ENCODE peak calls at places on chromosomes 7 and 10, in seven cellular contexts. K, W, R, I, S, F and X are unnamed samples. For H3K4me1, the result is how much of the 10 kb centered on the place peaks cover.

GRCh38 chr7:3218561-3219225 is 82.4 kb upstream of the SDK1 start:
- DNase-seq in F (no peak), K (no peak), S (no peak), W (no peak), R (peak), I (no peak), X (no peak)

GRCh38 chr7:26863504-26864308 is 684 bp downstream of the SKAP2 start:
- DNase-seq in R (peak), I (no peak), K (peak), S (no peak), F (no peak), W (no peak), X (no peak)

GRCh38 chr10:30051220-30051619 is 8.2 kb downstream of the JCAD start:
- DNase-seq in K (no peak), R (peak), S (no peak), W (no peak), I (no peak), F (no peak), X (no peak)

GRCh38 chr7:5077740-5078139 is 32.1 kb downstream of the RBAK start:
- DNase-seq in K (peak), S (peak), F (no peak), I (no peak), R (no peak), W (no peak), X (no peak)

GRCh38 chr10:932589-932988 is 1.1 kb upstream of the LARP4B start:
- DNase-seq in R (no peak), F (peak), I (no peak), K (no peak), S (peak), W (no peak), X (no peak)

GRCh38 chr7:3482147-3482921 is 181.3 kb downstream of the SDK1 start:
- DNase-seq in W (peak), F (no peak), R (peak), K (peak), I (peak), S (no peak), X (peak)

GRCh38 chr10:99339077-99339476 is 9.9 kb downstream of the CNNM1 start:
- DNase-seq in F (no peak), S (no peak), W (no peak), I (no peak), K (peak), R (no peak), X (no peak)

GRCh38 chr10:77104459-77104980 is 533.1 kb downstream of the KCNMA1 start:
- DNase-seq in F (no peak), K (no peak), R (peak), I (no peak), S (peak), W (no peak), X (peak)

GRCh38 chr7:92916751-92917369 is 80.5 kb upstream of the CDK6 start:
- DNase-seq in I (no peak), R (no peak), W (peak), F (no peak), K (peak), S (peak), X (peak)

GRCh38 chr10:27474741-27475140 is 29.4 kb upstream of the RAB18 start:
- DNase-seq in S (no peak), F (no peak), W (no peak), R (no peak), K (no peak), I (no peak), X (no peak)

GRCh38 chr10:25890995-25891394 is 43.0 kb upstream of the MYO3A start:
- DNase-seq in I (no peak), W (no peak), K (no peak), S (no peak), F (no peak), R (no peak), X (no peak)

GRCh38 chr10:77226434-77226833 is 411.2 kb downstream of the KCNMA1 start:
- DNase-seq in K (no peak), S (no peak), I (no peak), W (no peak), R (no peak), F (no peak), X (no peak)

GRCh38 chr10:94397549-94398370 is 4.6 kb upstream of the TBC1D12 start:
- DNase-seq in I (no peak), K (peak), F (no peak), S (no peak), R (no peak), W (peak), X (no peak)

GRCh38 chr7:43781726-43782607 is 23.5 kb downstream of the BLVRA start:
- DNase-seq in F (no peak), I (peak), R (peak), S (no peak), W (no peak), K (no peak), X (no peak)

GRCh38 chr7:148979827-148980226 is 48.5 kb downstream of the PDIA4 start:
- DNase-seq in F (no peak), I (no peak), S (no peak), K (no peak), W (no peak), R (no peak), X (no peak)

GRCh38 chr10:30822693-30823465 is 193.3 kb upstream of the LYZL2 start:
- DNase-seq in I (no peak), S (peak), K (no peak), R (no peak), F (no peak), W (no peak), X (no peak)

GRCh38 chr10:15579605-15580004 is 140.1 kb downstream of the ITGA8 start:
- DNase-seq in I (no peak), K (no peak), R (peak), W (peak), S (no peak), F (no peak), X (no peak)

GRCh38 chr7:33050425-33051318 is 11.9 kb downstream of the NT5C3A start:
- DNase-seq in R (peak), K (peak), W (peak), S (no peak), I (peak), F (no peak), X (peak)

GRCh38 chr7:66016131-66016461 is 34.1 kb upstream of the GUSB start:
- DNase-seq in W (peak), R (no peak), I (peak), S (no peak), F (no peak), K (no peak), X (no peak)

GRCh38 chr7:128660596-128660995 is 11.5 kb upstream of the GARIN1A start:
- DNase-seq in W (no peak), K (no peak), R (no peak), I (no peak), F (no peak), S (no peak), X (no peak)

GRCh38 chr10:27614776-27615175 is 110.7 kb downstream of the RAB18 start:
- DNase-seq in K (no peak), I (no peak), S (no peak), W (no peak), R (no peak), F (no peak), X (no peak)

GRCh38 chr7:48096273-48096672 is 7.2 kb downstream of the UPP1 start:
- DNase-seq in I (no peak), R (no peak), S (no peak), F (no peak), W (no peak), K (no peak), X (no peak)

GRCh38 chr7:125573131-125573530 is 643.5 kb upstream of the POT1 start:
- DNase-seq in I (no peak), F (no peak), W (no peak), R (no peak), K (no peak), S (no peak), X (no peak)

GRCh38 chr7:93298671-93299070 is 66.5 kb downstream of the VPS50 start:
- DNase-seq in K (no peak), R (no peak), W (no peak), F (no peak), I (no peak), S (no peak), X (no peak)

GRCh38 chr7:131034166-131034881 is 293.4 kb upstream of the MKLN1 start:
- DNase-seq in W (no peak), I (no peak), R (no peak), S (peak), K (no peak), F (no peak), X (peak)

GRCh38 chr7:107441576-107442422 is 28.1 kb upstream of the GPR22 start:
- DNase-seq in S (no peak), R (no peak), I (no peak), K (no peak), W (no peak), F (no peak), X (no peak)

GRCh38 chr7:43431020-43431595 is 151.8 kb upstream of the STK17A start:
- DNase-seq in S (no peak), F (no peak), R (peak), K (no peak), I (no peak), W (no peak), X (no peak)

DNA sequence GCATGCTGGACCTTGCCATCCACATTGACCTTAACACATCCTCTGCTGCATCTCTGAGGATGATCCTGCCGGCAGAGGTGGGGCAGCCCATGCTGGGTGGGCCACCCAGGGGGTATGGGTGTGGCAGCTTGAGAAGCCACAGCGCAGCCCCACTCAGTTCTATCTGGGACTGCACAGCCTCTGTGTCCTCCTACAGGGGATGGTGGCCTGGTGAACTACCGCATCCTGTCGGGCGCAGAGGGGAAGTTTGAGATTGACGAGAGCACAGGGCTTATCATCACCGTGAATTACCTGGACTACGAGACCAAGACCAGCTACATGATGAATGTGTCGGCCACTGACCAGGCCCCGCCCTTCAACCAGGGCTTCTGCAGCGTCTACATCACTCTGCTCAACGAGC is 12.2 kb upstream of the C10orf105 start:
- DNase-seq in S (no peak), I (no peak), W (no peak), K (no peak), F (no peak), R (no peak), X (no peak)
- H3K4me1 ChIP-seq in S (under half), I (under half), W (under half), K (under half), F (under half), R (under half), X (under half)

GRCh38 chr10:108629843-108630242 is 1293.5 kb downstream of the XPNPEP1 start:
- DNase-seq in F (no peak), I (peak), W (no peak), R (no peak), S (no peak), K (no peak), X (no peak)
- H3K4me1 ChIP-seq in F (under half), I (under half), W (under half), R (under half), S (under half), K (under half), X (under half)

GRCh38 chr7:1099637-1100036 is 11.7 kb downstream of the GPER1 start:
- DNase-seq in R (no peak), W (no peak), F (no peak), I (no peak), S (no peak), K (no peak), X (no peak)

GRCh38 chr7:1100386-1100785 is 12.5 kb downstream of the GPER1 start:
- DNase-seq in W (no peak), I (no peak), S (no peak), R (no peak), F (peak), K (no peak), X (no peak)

GRCh38 chr7:1100886-1101579 is 13.1 kb downstream of the GPER1 start:
- DNase-seq in R (no peak), S (no peak), W (no peak), I (no peak), F (peak), K (no peak), X (no peak)

GRCh38 chr7:1098243-1099153 is 10.6 kb downstream of the GPER1 start:
- DNase-seq in W (no peak), R (no peak), I (no peak), F (no peak), K (no peak), S (no peak), X (no peak)

DNA sequence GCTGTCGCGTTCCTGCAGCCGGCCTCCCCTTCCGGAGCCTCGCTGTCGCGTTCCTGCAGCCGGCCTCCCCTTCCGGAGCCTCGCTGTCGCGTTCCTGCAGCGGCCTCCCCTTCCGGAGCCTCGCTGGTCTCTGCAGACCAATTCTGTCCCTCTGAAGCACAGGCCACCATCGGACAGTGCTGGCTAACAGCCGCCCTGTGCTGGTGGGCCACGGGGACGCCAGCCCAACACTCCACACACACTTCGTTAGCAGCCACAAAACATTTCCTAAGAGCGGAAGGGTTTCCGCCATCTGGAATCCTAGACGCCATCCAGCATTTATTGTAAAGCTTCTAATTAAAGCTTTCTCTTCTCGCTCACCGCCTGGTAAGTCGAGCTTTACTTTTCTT is 11.2 kb downstream of the GPER1 start:
- DNase-seq in I (no peak), R (no peak), K (no peak), S (no peak), F (no peak), W (no peak), X (no peak)
- H3K4me1 ChIP-seq in I (under half), R (under half), K (under half), S (half or more), F (under half), W (under half), X (under half)

GRCh38 chr10:17022399-17022798 is 107.2 kb downstream of the CUBN start:
- DNase-seq in S (no peak), R (no peak), K (no peak), F (no peak), I (no peak), W (no peak), X (peak)
- H3K4me1 ChIP-seq in S (under half), R (under half), K (under half), F (under half), I (under half), W (under half), X (under half)

DNA sequence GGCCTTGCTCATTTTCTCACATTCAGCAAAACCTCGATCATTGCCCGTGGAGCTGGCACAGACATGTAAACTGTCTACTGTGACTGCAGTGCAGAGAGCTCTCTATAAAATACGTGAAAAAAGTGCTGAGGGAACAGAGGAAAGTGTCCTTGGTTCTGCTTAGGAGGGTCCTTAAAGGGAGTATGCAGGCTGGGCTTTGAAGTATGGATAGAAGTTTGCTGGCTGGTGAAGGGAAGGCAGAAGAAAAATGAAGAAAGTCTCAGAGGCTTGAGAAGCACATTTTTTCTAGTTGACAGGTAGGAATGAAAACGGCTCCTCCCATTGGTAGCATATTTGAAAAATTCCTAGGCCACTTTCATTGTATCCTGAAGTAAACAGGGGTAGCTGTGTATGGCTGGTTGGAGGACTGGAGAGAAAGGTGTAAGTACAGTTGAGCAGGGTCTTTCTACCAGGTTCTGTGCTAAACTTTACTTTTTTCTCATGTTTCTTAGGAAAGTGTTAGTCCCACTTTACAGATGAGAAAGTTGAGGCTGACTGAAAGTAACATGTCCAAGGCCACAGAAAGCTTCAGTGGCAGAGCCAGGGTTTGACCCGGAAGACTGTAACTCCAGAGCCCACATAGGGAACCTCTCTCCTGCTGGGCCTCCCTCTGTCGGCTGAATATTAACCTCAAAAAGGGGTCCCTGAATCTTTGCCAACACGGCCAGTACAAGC is 63.0 kb upstream of the PPIF start:
- DNase-seq in S (no peak), W (no peak), R (no peak), I (no peak), K (no peak), F (no peak), X (no peak)
- H3K4me1 ChIP-seq in S (under half), W (under half), R (under half), I (under half), K (under half), F (under half), X (under half)

GRCh38 chr7:139718859-139719258 is 58.9 kb downstream of the HIPK2 start:
- DNase-seq in F (no peak), I (no peak), R (no peak), K (no peak), S (no peak), W (no peak), X (no peak)
- H3K4me1 ChIP-seq in F (under half), I (under half), R (under half), K (under half), S (under half), W (under half), X (under half)